ENCODE peak calls at places on chromosomes 5 and 9, in five cellular contexts. M is GM12891; V is sciatic nerve; O is stimulated activated CD4-positive, alpha-beta T cell treated with anti-CD3 and anti-CD28 coated beads, Interleukin-1b, Interleukin-23, amount 100 ng/mL, for 24 hours; C is dermis blood vessel endothelial cell. S is an unnamed sample.

GRCh38 chr9:109903515-109904138 is 123.6 kb downstream of the PALM2AKAP2 start:
- DNase-seq in M (peak), V (peak), O (no peak), C (peak), S (peak)

GRCh38 chr9:128275198-128276007 is at the start of gene GOLGA2:
- DNase-seq in M (peak), V (peak), O (no peak), C (peak), S (peak)

GRCh38 chr9:110555971-110556370 is 23.6 kb downstream of the SVEP1 start:
- DNase-seq in M (no peak), V (peak), O (no peak), C (peak), S (no peak)

GRCh38 chr9:69976165-69976564 is 67.5 kb upstream of the MAMDC2 start:
- DNase-seq in M (no peak), V (no peak), O (no peak), C (peak), S (peak)

GRCh38 chr5:167602077-167602476 is 689.4 kb upstream of the WWC1 start:
- DNase-seq in M (no peak), V (no peak), O (no peak), C (no peak), S (no peak)

GRCh38 chr9:95007470-95007869 is 281.0 kb downstream of the AOPEP start:
- DNase-seq in M (no peak), V (no peak), O (no peak), C (peak), S (no peak)

GRCh38 chr5:67310740-67311139 is 114.1 kb upstream of the CD180 start:
- DNase-seq in M (no peak), V (no peak), O (no peak), C (no peak), S (no peak)

GRCh38 chr5:151156732-151157402 is 712 bp downstream of the ANXA6 start:
- DNase-seq in M (peak), V (no peak), O (no peak), C (peak), S (no peak)

GRCh38 chr9:130692365-130692764 is 1.2 kb upstream of the EXOSC2 start:
- DNase-seq in M (no peak), V (no peak), O (no peak), C (peak), S (no peak)

GRCh38 chr9:98306384-98307145 is 51.1 kb upstream of the TBC1D2 start:
- DNase-seq in M (no peak), V (no peak), O (no peak), C (peak), S (no peak)

GRCh38 chr5:150590979-150591411 is 49.5 kb upstream of the SYNPO start:
- DNase-seq in M (no peak), V (peak), O (no peak), C (peak), S (no peak)

GRCh38 chr9:36328798-36329411 is 70.7 kb upstream of the GNE start:
- DNase-seq in M (peak), V (no peak), O (peak), C (peak), S (peak)

GRCh38 chr5:104452554-104452953 is 890.0 kb upstream of the NUDT12 start:
- DNase-seq in M (no peak), V (no peak), O (no peak), C (no peak), S (no peak)

GRCh38 chr9:133406039-133406438 is 11.8 kb downstream of the REXO4 start:
- DNase-seq in M (no peak), V (no peak), O (no peak), C (no peak), S (no peak)

GRCh38 chr5:157233515-157233914 is 32.4 kb upstream of the CYFIP2 start:
- DNase-seq in M (no peak), V (no peak), O (no peak), C (no peak), S (no peak)

S was measured in H54.